ENCODE peak calls at places on chromosome 2, in four cellular contexts. One of them, this sample, is unnamed.

GRCh38 chr2:241925821-241926441 is 56.4 kb downstream of the RTP5 start:
- DNase-seq in activated CD4-positive, alpha-beta T cell treated with anti-CD3 and anti-CD28 coated beads for 1 hour: no peak
- DNase-seq in HEK293T: no peak
- DNase-seq in astrocyte of the spinal cord: no peak
- DNase-seq in this sample: no peak

GRCh38 chr2:160517731-160518130 is 24.1 kb upstream of the RBMS1 start:
- DNase-seq in astrocyte of the spinal cord: no peak
- DNase-seq in HEK293T: no peak
- DNase-seq in activated CD4-positive, alpha-beta T cell treated with anti-CD3 and anti-CD28 coated beads for 1 hour: no peak
- DNase-seq in this sample: no peak

GRCh38 chr2:51243892-51244570 is 212.1 kb upstream of the NRXN1 start:
- DNase-seq in astrocyte of the spinal cord: no peak
- DNase-seq in HEK293T: no peak
- DNase-seq in activated CD4-positive, alpha-beta T cell treated with anti-CD3 and anti-CD28 coated beads for 1 hour: no peak
- DNase-seq in this sample: no peak

GRCh38 chr2:231189571-231190495 is 8.6 kb upstream of the ARMC9 start:
- DNase-seq in HEK293T: no peak
- DNase-seq in activated CD4-positive, alpha-beta T cell treated with anti-CD3 and anti-CD28 coated beads for 1 hour: no peak
- DNase-seq in astrocyte of the spinal cord: peak; percentile 68
- DNase-seq in this sample: no peak

GRCh38 chr2:144370937-144371584 is 148.9 kb downstream of the ZEB2 start:
- DNase-seq in astrocyte of the spinal cord: peak; percentile 62
- DNase-seq in HEK293T: no peak
- DNase-seq in activated CD4-positive, alpha-beta T cell treated with anti-CD3 and anti-CD28 coated beads for 1 hour: no peak
- DNase-seq in this sample: no peak

GRCh38 chr2:70887550-70888229 is 48.0 kb upstream of the ATP6V1B1 start:
- DNase-seq in astrocyte of the spinal cord: no peak
- DNase-seq in activated CD4-positive, alpha-beta T cell treated with anti-CD3 and anti-CD28 coated beads for 1 hour: no peak
- DNase-seq in HEK293T: no peak
- DNase-seq in this sample: no peak

GRCh38 chr2:174645316-174645715 is 47.7 kb upstream of the WIPF1 start:
- DNase-seq in astrocyte of the spinal cord: no peak
- DNase-seq in HEK293T: no peak
- DNase-seq in activated CD4-positive, alpha-beta T cell treated with anti-CD3 and anti-CD28 coated beads for 1 hour: no peak
- DNase-seq in this sample: no peak

GRCh38 chr2:51025942-51026574 is 5.9 kb downstream of the NRXN1 start:
- DNase-seq in activated CD4-positive, alpha-beta T cell treated with anti-CD3 and anti-CD28 coated beads for 1 hour: no peak
- DNase-seq in HEK293T: no peak
- DNase-seq in astrocyte of the spinal cord: no peak
- DNase-seq in this sample: no peak

GRCh38 chr2:74532222-74532621 is 2.5 kb downstream of the HTRA2 start:
- DNase-seq in HEK293T: no peak
- DNase-seq in astrocyte of the spinal cord: peak; percentile 45
- DNase-seq in activated CD4-positive, alpha-beta T cell treated with anti-CD3 and anti-CD28 coated beads for 1 hour: no peak
- DNase-seq in this sample: no peak

GRCh38 chr2:113324684-113325160 is 46.0 kb upstream of the PAX8 start:
- DNase-seq in astrocyte of the spinal cord: peak; percentile 70
- DNase-seq in HEK293T: peak; percentile 89
- DNase-seq in activated CD4-positive, alpha-beta T cell treated with anti-CD3 and anti-CD28 coated beads for 1 hour: peak; percentile 21
- DNase-seq in this sample: peak; percentile 15

GRCh38 chr2:217983276-217984233 is 19.2 kb downstream of the TNS1 start:
- DNase-seq in astrocyte of the spinal cord: no peak
- DNase-seq in HEK293T: no peak
- DNase-seq in activated CD4-positive, alpha-beta T cell treated with anti-CD3 and anti-CD28 coated beads for 1 hour: no peak
- DNase-seq in this sample: no peak

GRCh38 chr2:223884399-223884798 is 47.0 kb upstream of the AP1S3 start:
- DNase-seq in HEK293T: no peak
- DNase-seq in astrocyte of the spinal cord: no peak
- DNase-seq in activated CD4-positive, alpha-beta T cell treated with anti-CD3 and anti-CD28 coated beads for 1 hour: no peak
- DNase-seq in this sample: no peak

GRCh38 chr2:138677179-138677578 is 103.0 kb downstream of the NXPH2 start:
- DNase-seq in HEK293T: no peak
- DNase-seq in activated CD4-positive, alpha-beta T cell treated with anti-CD3 and anti-CD28 coated beads for 1 hour: no peak
- DNase-seq in astrocyte of the spinal cord: no peak
- DNase-seq in this sample: no peak

GRCh38 chr2:161165266-161165665 is 5.0 kb downstream of the TANK start:
- DNase-seq in activated CD4-positive, alpha-beta T cell treated with anti-CD3 and anti-CD28 coated beads for 1 hour: no peak
- DNase-seq in astrocyte of the spinal cord: peak; percentile 69
- DNase-seq in HEK293T: no peak
- DNase-seq in this sample: no peak

This sample was measured in H1.